ENCODE peak calls at places on chromosomes 11 and 22, in eight cellular contexts. Q is NCI-H146; U is HT1080; R is GM10248; C is psoas muscle; H is NCI-H2081; I is central memory CD4-positive, alpha-beta T cell; W is activated CD4-positive, alpha-beta T cell treated with anti-CD3 and anti-CD28 coated beads, Interleukin-2, amount 50 U/mL, for 48 hours. V is an unnamed sample.

GRCh38 chr11:117144477-117145392 is 648 bp downstream of the PAFAH1B2 start:
- DNase-seq in W (peak), I (peak), U (peak), Q (peak), R (peak), C (peak), H (no peak), V (peak)

GRCh38 chr11:1918436-1919315 is 827 bp upstream of the TNNT3 start:
- DNase-seq in I (no peak), C (no peak), Q (no peak), U (no peak), R (no peak), W (peak), H (no peak), V (no peak)

GRCh38 chr11:131875611-131876010 is 505.2 kb downstream of the NTM start:
- DNase-seq in R (no peak), Q (no peak), C (peak), W (no peak), H (no peak), I (no peak), U (no peak), V (no peak)

GRCh38 chr22:47169801-47170140 is 407.3 kb downstream of the TBC1D22A start:
- DNase-seq in C (no peak), R (no peak), H (no peak), Q (no peak), W (no peak), I (no peak), U (no peak), V (no peak)

GRCh38 chr11:124799384-124800225 is 601 bp downstream of the MSANTD2 start:
- DNase-seq in R (peak), U (peak), W (peak), C (peak), Q (peak), H (no peak), I (peak), V (peak)

GRCh38 chr11:68610452-68611116 is 73.8 kb upstream of the GAL start:
- DNase-seq in C (no peak), W (no peak), Q (no peak), R (no peak), U (no peak), H (no peak), I (no peak), V (no peak)

GRCh38 chr11:127733552-127733951 is 733.0 kb upstream of the KIRREL3 start:
- DNase-seq in C (no peak), I (no peak), W (no peak), R (no peak), Q (peak), H (no peak), U (no peak), V (no peak)

GRCh38 chr11:60130496-60130895 is 42.0 kb downstream of the MS4A2 start:
- DNase-seq in I (no peak), H (peak), R (peak), U (peak), W (no peak), C (no peak), Q (peak), V (no peak)